ENCODE peak calls at places on chromosomes 7 and 10, in five cellular contexts. Z is suprapubic skin, T is cardiac muscle cell, H is OCI-LY7, S is psoas muscle. X is an unnamed sample.

GRCh38 chr7:97418312-97418711 is 300.8 kb downstream of the SDHAF3 start:
- DNase-seq in Z (no peak), T (no peak), H (peak; percentile 3), S (no peak), X (no peak)

GRCh38 chr7:158076215-158076614 is 511.4 kb downstream of the PTPRN2 start:
- DNase-seq in Z (no peak), T (no peak), H (no peak), S (no peak), X (no peak)

GRCh38 chr10:28479366-28479765 is 53.6 kb upstream of the WAC start:
- DNase-seq in Z (no peak), T (peak; percentile 21), H (no peak), S (no peak), X (no peak)

GRCh38 chr10:77189056-77189455 is 448.6 kb downstream of the KCNMA1 start:
- DNase-seq in Z (no peak), T (no peak), H (no peak), S (no peak), X (no peak)

GRCh38 chr7:151851160-151851751 is 25.7 kb downstream of the PRKAG2 start:
- DNase-seq in Z (peak; percentile 72), T (no peak), H (no peak), S (peak; percentile 63), X (no peak)

GRCh38 chr7:151520419-151521229 is 929 bp upstream of the RHEB start:
- DNase-seq in Z (peak; percentile 85), T (peak; percentile 21), H (no peak), S (peak; percentile 80), X (peak; percentile 70)

GRCh38 chr10:8633909-8634308 is 579.4 kb downstream of the GATA3 start:
- DNase-seq in Z (no peak), T (no peak), H (no peak), S (no peak), X (no peak)

GRCh38 chr10:112716924-112717348 is 233.1 kb upstream of the TCF7L2 start:
- DNase-seq in Z (no peak), T (peak; percentile 49), H (no peak), S (no peak), X (no peak)

GRCh38 chr7:16933296-16934248 is 51.8 kb upstream of the AGR3 start:
- DNase-seq in Z (no peak), T (no peak), H (no peak), S (no peak), X (no peak)

GRCh38 chr10:30114871-30115270 is 55.5 kb upstream of the JCAD start:
- DNase-seq in Z (no peak), T (peak; percentile 61), H (no peak), S (no peak), X (no peak)

GRCh38 chr10:61140765-61141392 is 196.9 kb upstream of the RHOBTB1 start:
- DNase-seq in Z (no peak), T (peak; percentile 83), H (peak; percentile 41), S (no peak), X (no peak)

GRCh38 chr7:147903871-147904576 is 686.5 kb upstream of the C7orf33 start:
- DNase-seq in Z (no peak), T (no peak), H (no peak), S (no peak), X (no peak)

GRCh38 chr10:3197354-3198003 is 24.9 kb upstream of the PITRM1 start:
- DNase-seq in Z (peak; percentile 84), T (peak; percentile 87), H (peak; percentile 34), S (peak; percentile 89), X (peak; percentile 84)

GRCh38 chr10:44176311-44176710 is 208.6 kb downstream of the CXCL12 start:
- DNase-seq in Z (no peak), T (no peak), H (no peak), S (no peak), X (no peak)

GRCh38 chr7:5695037-5695708 is 86.3 kb downstream of the RNF216 start:
- DNase-seq in Z (no peak), T (peak; percentile 90), H (peak; percentile 24), S (peak; percentile 63), X (no peak)

GRCh38 chr10:111429288-111430028 is 352.6 kb downstream of the ADRA2A start:
- DNase-seq in Z (no peak), T (no peak), H (no peak), S (no peak), X (no peak)

GRCh38 chr10:21506351-21506750 is 19.1 kb downstream of the SKIDA1 start:
- DNase-seq in Z (no peak), T (no peak), H (no peak), S (no peak), X (no peak)

GRCh38 chr10:124689911-124690498 is 54.2 kb downstream of the FAM53B start:
- DNase-seq in Z (no peak), T (no peak), H (no peak), S (peak; percentile 31), X (no peak)

GRCh38 chr10:46232666-46233065 is 54.1 kb upstream of the ANTXRL start:
- DNase-seq in Z (no peak), T (no peak), H (no peak), S (no peak), X (no peak)

GRCh38 chr10:11345224-11346054 is 266.0 kb downstream of the USP6NL start:
- DNase-seq in Z (no peak), T (peak; percentile 23), H (peak; percentile 26), S (no peak), X (no peak)

GRCh38 chr7:91357929-91358328 is 93.7 kb downstream of the FZD1 start:
- DNase-seq in Z (no peak), T (no peak), H (no peak), S (no peak), X (no peak)

GRCh38 chr7:116169060-116169459 is 41.3 kb upstream of the TES start:
- DNase-seq in Z (no peak), T (peak; percentile 42), H (no peak), S (no peak), X (no peak)

GRCh38 chr7:87000344-87000743 is 59.1 kb downstream of the ELAPOR2 start:
- DNase-seq in Z (no peak), T (no peak), H (no peak), S (no peak), X (no peak)

GRCh38 chr10:14502451-14502850 is 171.7 kb upstream of the FRMD4A start:
- DNase-seq in Z (no peak), T (no peak), H (no peak), S (no peak), X (no peak)

GRCh38 chr7:2757904-2758672 is 70.1 kb downstream of the AMZ1 start:
- DNase-seq in Z (no peak), T (peak; percentile 96), H (no peak), S (no peak), X (peak; percentile 49)

GRCh38 chr10:103367379-103367781 is 396 bp upstream of the TAF5 start:
- DNase-seq in Z (no peak), T (peak; percentile 1), H (no peak), S (no peak), X (no peak)
- H3K4me3 ChIP-seq in Z (peak overlapping the region; percentile 91), T (peak overlapping the region; percentile 80), H (peak overlapping the region; percentile 84), S (peak overlapping the region; percentile 95), X (peak overlapping the region; percentile 61)

DNA sequence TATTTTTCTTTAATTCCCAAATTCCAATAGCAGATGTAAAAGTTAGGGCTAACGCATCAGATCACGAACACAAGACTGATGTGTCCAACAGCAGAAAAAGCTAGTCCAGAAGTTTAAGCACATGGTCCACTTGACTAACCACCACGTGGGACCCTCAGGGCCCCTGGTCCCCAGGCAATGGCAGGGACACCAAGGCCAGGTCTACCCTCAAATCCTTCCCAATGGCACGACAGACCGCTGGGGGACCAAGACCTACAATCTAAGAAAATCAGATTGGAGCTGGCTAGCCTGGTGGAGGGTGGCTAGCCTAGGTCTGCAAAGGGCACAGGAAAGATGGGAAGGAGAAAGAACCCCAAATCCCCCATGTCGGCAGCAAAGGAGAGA is 1.5 kb downstream of the GIGYF1 start:
- DNase-seq in Z (no peak), T (no peak), H (no peak), S (no peak), X (peak; percentile 30)
- H3K4me1 ChIP-seq in Z (peaks cover 46% of the 10 kb centered on the region), T (peaks cover 16% of the 10 kb centered on the region), H (peaks cover 42% of the 10 kb centered on the region), S (peaks cover 44% of the 10 kb centered on the region), X (peaks cover 15% of the 10 kb centered on the region)

GRCh38 chr10:70296406-70296899 is 12.6 kb upstream of the NPFFR1 start:
- DNase-seq in Z (peak; percentile 92), T (peak; percentile 92), H (no peak), S (peak; percentile 94), X (peak; percentile 92)
- H3K27ac ChIP-seq in Z (peak overlapping the region; percentile 71), T (no peak overlapping the region), H (no peak overlapping the region), S (peak overlapping the region; percentile 87), X (peak overlapping the region; percentile 69)

GRCh38 chr7:29194206-29194593 is 375 bp upstream of the CHN2 start:
- DNase-seq in Z (peak; percentile 62), T (peak; percentile 11), H (no peak), S (no peak), X (peak; percentile 23)
- H3K4me3 ChIP-seq in Z (peak overlapping the region; percentile 67), T (peak overlapping the region; percentile 59), H (no peak overlapping the region), S (peak overlapping the region; percentile 71), X (peak overlapping the region; percentile 49)

GRCh38 chr7:123468303-123468702 is 66.1 kb downstream of the IQUB start:
- DNase-seq in Z (no peak), T (no peak), H (no peak), S (no peak), X (no peak)

GRCh38 chr7:123460616-123461015 is 73.8 kb downstream of the IQUB start:
- DNase-seq in Z (no peak), T (peak; percentile 93), H (no peak), S (no peak), X (no peak)

DNA sequence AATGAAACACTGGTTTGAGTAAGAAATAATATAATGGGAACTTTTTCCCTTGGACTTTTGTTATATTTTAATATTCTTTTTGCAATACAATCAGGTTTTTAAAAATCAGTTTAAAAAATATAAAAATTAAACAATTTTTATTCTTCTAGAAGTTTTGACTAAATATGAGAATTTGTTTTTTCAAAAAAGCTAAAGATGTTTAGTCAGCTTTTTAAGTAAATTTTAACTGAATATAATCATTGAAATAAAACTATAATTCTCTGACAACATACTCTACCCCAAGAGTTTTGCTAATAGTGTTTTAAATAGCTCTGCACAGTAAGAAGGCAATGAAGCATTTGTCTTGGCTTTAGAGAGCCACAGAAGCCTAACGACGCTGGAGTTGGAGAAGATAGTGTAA is 70.5 kb downstream of the IQUB start:
- DNase-seq in Z (no peak), T (no peak), H (no peak), S (no peak), X (no peak)
- H3K4me1 ChIP-seq in Z (no peaks in the 10 kb centered on the region), T (no peaks in the 10 kb centered on the region), H (no peaks in the 10 kb centered on the region), S (no peaks in the 10 kb centered on the region), X (no peaks in the 10 kb centered on the region)

GRCh38 chr7:130909881-130910672 is 176.1 kb upstream of the KLF14 start:
- DNase-seq in Z (no peak), T (peak; percentile 55), H (no peak), S (no peak), X (no peak)
- H3K27ac ChIP-seq in Z (no peak overlapping the region), T (no peak overlapping the region), H (no peak overlapping the region), S (peak overlapping the region; percentile 94), X (no peak overlapping the region)

X was measured in ovary.